ENCODE peak calls at places on chromosomes 3 and 15, in six cellular contexts. U is mucosa of descending colon, N is PC-9, P is lower lobe of right lung, X is trophoblast cell, K is astrocyte. G is an unnamed sample. For H3K4me1, the result is how much of the 10 kb centered on the place peaks cover.

GRCh38 chr3:78496458-78496857 is 1271.3 kb downstream of the ROBO1 start:
- DNase-seq in U (no peak), N (no peak), P (no peak), X (no peak), K (no peak), G (no peak)

GRCh38 chr15:82999426-82999825 is 12.0 kb downstream of the C15orf40 start:
- DNase-seq in U (no peak), N (no peak), P (no peak), X (no peak), K (no peak), G (no peak)

GRCh38 chr3:142815803-142816202 is 73.1 kb downstream of the PCOLCE2 start:
- DNase-seq in U (no peak), N (no peak), P (no peak), X (no peak), K (no peak), G (no peak)

GRCh38 chr3:87228316-87228715 is 1.2 kb downstream of the CHMP2B start:
- DNase-seq in U (no peak), N (peak), P (no peak), X (peak), K (peak), G (no peak)

GRCh38 chr3:8992854-8993253 is 29.6 kb upstream of the RAD18 start:
- DNase-seq in U (no peak), N (no peak), P (no peak), X (no peak), K (no peak), G (no peak)

GRCh38 chr3:132629928-132630327 is 29.7 kb downstream of the ACAD11 start:
- DNase-seq in U (no peak), N (peak), P (no peak), X (no peak), K (peak), G (no peak)

GRCh38 chr3:183281126-183281797 is 28.2 kb downstream of the B3GNT5 start:
- DNase-seq in U (no peak), N (no peak), P (no peak), X (no peak), K (peak), G (no peak)

GRCh38 chr15:83695246-83695645 is 41.3 kb downstream of the ADAMTSL3 start:
- DNase-seq in U (no peak), N (no peak), P (no peak), X (no peak), K (no peak), G (no peak)

GRCh38 chr3:148998715-148999413 is 7.5 kb downstream of the GYG1 start:
- DNase-seq in U (no peak), N (no peak), P (no peak), X (peak), K (no peak), G (no peak)

GRCh38 chr15:96345560-96346389 is 15.3 kb downstream of the NR2F2 start:
- DNase-seq in U (no peak), N (no peak), P (no peak), X (peak), K (no peak), G (no peak)

GRCh38 chr3:160003520-160004128 is 15.0 kb downstream of the IL12A start:
- DNase-seq in U (no peak), N (no peak), P (peak), X (peak), K (peak), G (no peak)

GRCh38 chr3:148880681-148881080 is 15.6 kb downstream of the CPA3 start:
- DNase-seq in U (no peak), N (no peak), P (no peak), X (no peak), K (no peak), G (no peak)

GRCh38 chr3:74465652-74466415 is 148.6 kb downstream of the CNTN3 start:
- DNase-seq in U (no peak), N (no peak), P (no peak), X (peak), K (peak), G (no peak)

GRCh38 chr15:78663703-78664102 is 22.7 kb upstream of the CHRNB4 start:
- DNase-seq in U (no peak), N (no peak), P (no peak), X (no peak), K (no peak), G (no peak)

GRCh38 chr3:131193671-131194291 is 167.1 kb downstream of the NEK11 start:
- DNase-seq in U (no peak), N (peak), P (no peak), X (peak), K (no peak), G (no peak)

GRCh38 chr3:10285742-10286524 is 6.8 kb downstream of the GHRL start:
- DNase-seq in U (no peak), N (no peak), P (no peak), X (no peak), K (peak), G (no peak)

GRCh38 chr3:128987297-128987696 is 6.6 kb downstream of the CFAP92 start:
- DNase-seq in U (no peak), N (no peak), P (no peak), X (no peak), K (no peak), G (no peak)

GRCh38 chr15:48992545-48992944 is 28.8 kb upstream of the SHC4 start:
- DNase-seq in U (no peak), N (no peak), P (no peak), X (no peak), K (no peak), G (no peak)

GRCh38 chr3:66431494-66431893 is 69.3 kb downstream of the LRIG1 start:
- DNase-seq in U (no peak), N (no peak), P (no peak), X (no peak), K (peak), G (no peak)

GRCh38 chr3:46693038-46693896 is at the start of gene ALS2CL:
- DNase-seq in U (peak), N (peak), P (peak), X (peak), K (no peak), G (peak)

GRCh38 chr15:92904832-92905640 is 4.9 kb downstream of the CHD2 start:
- DNase-seq in U (no peak), N (no peak), P (no peak), X (peak), K (no peak), G (no peak)

GRCh38 chr15:92907229-92907628 is 7.1 kb downstream of the CHD2 start:
- DNase-seq in U (no peak), N (peak), P (no peak), X (peak), K (peak), G (no peak)

GRCh38 chr15:92907880-92908279 is 7.8 kb downstream of the CHD2 start:
- DNase-seq in U (no peak), N (no peak), P (no peak), X (peak), K (peak), G (no peak)

GRCh38 chr15:92906563-92907081 is 6.5 kb downstream of the CHD2 start:
- DNase-seq in U (no peak), N (peak), P (no peak), X (peak), K (peak), G (no peak)

GRCh38 chr15:92906038-92906437 is 5.9 kb downstream of the CHD2 start:
- DNase-seq in U (no peak), N (no peak), P (no peak), X (no peak), K (no peak), G (no peak)
- H3K4me3 ChIP-seq in U (no peak), N (peak), P (peak), X (no peak), K (peak), G (peak)

DNA sequence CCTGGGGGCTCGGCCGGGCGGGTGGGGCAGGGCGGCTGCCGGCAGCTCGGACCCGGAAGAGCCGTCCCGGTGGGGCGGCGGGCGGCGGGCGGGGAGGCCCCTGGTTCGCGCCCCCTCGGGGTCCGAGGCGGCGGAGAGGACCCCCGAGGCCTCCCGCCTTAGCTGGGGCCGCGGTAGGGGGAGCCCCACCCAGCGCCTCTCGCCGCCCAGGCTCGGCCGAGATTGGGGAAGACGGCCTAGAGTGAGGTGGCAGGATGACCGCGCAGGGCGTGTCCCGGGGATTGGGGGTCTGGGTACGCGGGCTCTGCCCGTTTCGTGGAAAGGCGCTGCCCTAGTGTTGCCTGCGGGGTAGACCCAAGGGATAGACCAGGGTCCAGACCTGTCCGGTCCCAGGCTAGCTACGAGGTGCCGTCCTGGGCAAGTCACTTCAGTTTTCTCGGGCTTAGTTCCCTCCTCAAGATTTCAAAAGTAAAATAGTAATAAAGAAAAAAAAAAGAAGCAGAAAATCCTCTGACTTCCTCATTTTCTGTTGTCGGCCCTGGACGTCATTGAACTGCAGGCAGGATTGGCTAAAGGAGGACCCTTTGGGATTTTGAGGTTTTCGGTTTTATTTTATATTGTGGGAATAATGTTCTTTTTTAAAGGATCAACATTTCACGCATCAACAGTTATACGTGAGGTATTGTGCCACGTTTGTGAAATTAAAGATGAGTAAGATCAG is 580 bp downstream of the IQGAP1 start:
- DNase-seq in U (peak), N (no peak), P (peak), X (peak), K (peak), G (peak)
- H3K4me1 ChIP-seq in U (under half), N (under half), P (half or more), X (under half), K (under half), G (under half)

DNA sequence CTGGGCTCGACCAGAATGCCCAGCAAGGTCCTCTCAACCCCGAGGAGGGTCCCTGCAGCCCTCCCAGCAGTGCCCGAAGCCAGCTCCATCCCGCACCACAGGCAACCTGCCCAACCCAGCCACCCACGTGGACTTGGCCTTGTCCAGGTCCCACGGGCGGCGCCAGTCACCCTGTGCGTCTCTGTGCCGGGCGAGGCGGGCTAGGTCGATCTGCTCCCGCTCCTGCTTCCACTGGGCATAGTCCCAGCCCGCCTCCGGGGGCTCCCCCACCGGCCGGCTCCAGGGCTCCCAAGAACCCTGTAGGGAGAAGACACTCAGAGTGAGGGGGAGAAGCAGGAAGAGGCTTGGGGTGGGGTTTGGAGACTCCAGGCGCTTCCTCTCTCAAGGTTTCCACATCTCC is 3.1 kb downstream of the CCDC9B start:
- DNase-seq in U (peak), N (no peak), P (no peak), X (no peak), K (no peak), G (no peak)
- H3K4me3 ChIP-seq in U (no peak), N (peak), P (no peak), X (peak), K (peak), G (peak)

GRCh38 chr15:59330649-59331048 is 42.0 kb downstream of the MYO1E start:
- DNase-seq in U (no peak), N (no peak), P (no peak), X (peak), K (no peak), G (no peak)
- H3K4me1 ChIP-seq in U (under half), N (under half), P (under half), X (under half), K (under half), G (under half)

GRCh38 chr3:151383111-151383510 is 1.4 kb downstream of the P2RY12 start:
- DNase-seq in U (no peak), N (no peak), P (no peak), X (no peak), K (no peak), G (no peak)

GRCh38 chr3:151384741-151385174 is at the start of gene P2RY12:
- DNase-seq in U (no peak), N (no peak), P (no peak), X (peak), K (no peak), G (no peak)

GRCh38 chr3:151382671-151383070 is 1.9 kb downstream of the P2RY12 start:
- DNase-seq in U (no peak), N (no peak), P (no peak), X (no peak), K (no peak), G (no peak)

GRCh38 chr3:151386063-151386462 is 1.5 kb upstream of the P2RY12 start:
- DNase-seq in U (no peak), N (no peak), P (no peak), X (no peak), K (no peak), G (no peak)

DNA sequence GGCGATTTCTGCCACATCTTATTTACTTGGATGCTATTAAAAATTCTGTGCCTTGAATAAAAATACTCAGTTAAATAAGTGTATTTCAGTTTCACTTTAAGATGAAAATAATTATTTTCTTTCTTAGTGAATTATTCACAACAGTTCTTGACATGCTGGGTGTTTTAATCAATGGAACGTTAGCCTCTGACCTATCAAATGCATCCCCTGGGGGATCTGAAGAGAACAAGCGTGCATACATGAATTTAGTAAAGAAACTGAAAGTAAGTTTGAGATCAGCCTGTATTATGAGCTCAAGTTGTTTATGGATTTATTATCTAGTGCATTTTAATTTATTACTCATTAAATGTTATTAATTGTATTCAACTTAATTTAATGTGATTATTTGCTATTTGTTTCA is 597 bp downstream of the P2RY12 start:
- DNase-seq in U (no peak), N (no peak), P (no peak), X (no peak), K (no peak), G (no peak)
- H3K4me3 ChIP-seq in U (no peak), N (no peak), P (peak), X (no peak), K (no peak), G (peak)